ENCODE peak calls at places on chromosome 6, in five cellular contexts. C, V, K, Q and O are unnamed samples.

GRCh38 chr6:167742719-167743303 is 83.9 kb upstream of the AFDN start:
- DNase-seq in C (no peak), V (no peak), K (no peak), Q (no peak), O (no peak)

GRCh38 chr6:137811121-137811911 is 55.7 kb upstream of the TNFAIP3 start:
- DNase-seq in C (peak), V (peak), K (peak), Q (no peak), O (peak)

GRCh38 chr6:16398587-16398986 is 160.2 kb downstream of the GMPR start:
- DNase-seq in C (no peak), V (no peak), K (no peak), Q (no peak), O (no peak)

GRCh38 chr6:134416501-134417154 is 98.7 kb upstream of the SGK1 start:
- DNase-seq in C (no peak), V (no peak), K (no peak), Q (no peak), O (no peak)

GRCh38 chr6:22153384-22154158 is 143.3 kb downstream of the PRL start:
- DNase-seq in C (no peak), V (no peak), K (no peak), Q (no peak), O (no peak)

GRCh38 chr6:73713426-73714147 is 17.6 kb downstream of the CD109 start:
- DNase-seq in C (no peak), V (no peak), K (no peak), Q (no peak), O (no peak)

GRCh38 chr6:44333942-44334341 is 8.5 kb upstream of the SPATS1 start:
- DNase-seq in C (no peak), V (no peak), K (no peak), Q (no peak), O (no peak)

GRCh38 chr6:104484626-104485025 is 375.1 kb downstream of the HACE1 start:
- DNase-seq in C (no peak), V (no peak), K (no peak), Q (no peak), O (no peak)

GRCh38 chr6:884570-884969 is 191.6 kb upstream of the EXOC2 start:
- DNase-seq in C (no peak), V (no peak), K (no peak), Q (no peak), O (no peak)

GRCh38 chr6:30877419-30878262 is 6.7 kb upstream of the DDR1 start:
- DNase-seq in C (peak), V (peak), K (peak), Q (peak), O (peak)

GRCh38 chr6:3162067-3162497 is 4.7 kb upstream of the TUBB2A start:
- DNase-seq in C (no peak), V (no peak), K (peak), Q (no peak), O (no peak)

GRCh38 chr6:160931378-160932343 is 59.9 kb upstream of the MAP3K4 start:
- DNase-seq in C (no peak), V (no peak), K (no peak), Q (no peak), O (no peak)

GRCh38 chr6:143236151-143236788 is 175.6 kb downstream of the AIG1 start:
- DNase-seq in C (no peak), V (no peak), K (no peak), Q (no peak), O (no peak)

GRCh38 chr6:2245954-2246863 is 804 bp upstream of the GMDS start:
- DNase-seq in C (peak), V (peak), K (peak), Q (peak), O (peak)

GRCh38 chr6:12403201-12403826 is 113.2 kb downstream of the EDN1 start:
- DNase-seq in C (no peak), V (peak), K (no peak), Q (no peak), O (no peak)

GRCh38 chr6:218153-219018 is 73.9 kb upstream of the DUSP22 start:
- DNase-seq in C (no peak), V (no peak), K (peak), Q (no peak), O (peak)

GRCh38 chr6:99416892-99417767 is 8.0 kb downstream of the PNISR start:
- DNase-seq in C (no peak), V (no peak), K (peak), Q (no peak), O (no peak)

GRCh38 chr6:168155193-168155592 is 76.2 kb upstream of the FRMD1 start:
- DNase-seq in C (no peak), V (no peak), K (no peak), Q (no peak), O (no peak)

GRCh38 chr6:134984821-134985220 is 34.9 kb upstream of the ALDH8A1 start:
- DNase-seq in C (no peak), V (no peak), K (no peak), Q (no peak), O (no peak)

GRCh38 chr6:17473554-17473953 is 80.2 kb downstream of the CAP2 start:
- DNase-seq in C (no peak), V (no peak), K (no peak), Q (no peak), O (no peak)

GRCh38 chr6:40988634-40989033 is 50.4 kb downstream of the UNC5CL start:
- DNase-seq in C (no peak), V (no peak), K (no peak), Q (no peak), O (no peak)

GRCh38 chr6:40989204-40990179 is 49.5 kb downstream of the UNC5CL start:
- DNase-seq in C (no peak), V (no peak), K (no peak), Q (no peak), O (no peak)

GRCh38 chr6:40986871-40987270 is 52.1 kb downstream of the UNC5CL start:
- DNase-seq in C (no peak), V (no peak), K (no peak), Q (no peak), O (no peak)

GRCh38 chr6:40986364-40986763 is 52.7 kb downstream of the UNC5CL start:
- DNase-seq in C (no peak), V (no peak), K (no peak), Q (no peak), O (no peak)

GRCh38 chr6:40990301-40990700 is 48.7 kb downstream of the UNC5CL start:
- DNase-seq in C (no peak), V (no peak), K (no peak), Q (no peak), O (no peak)
- TF ChIP-seq CTCF in C (no peak), V (peak), K (no peak), Q (no peak), O (no peak)

DNA sequence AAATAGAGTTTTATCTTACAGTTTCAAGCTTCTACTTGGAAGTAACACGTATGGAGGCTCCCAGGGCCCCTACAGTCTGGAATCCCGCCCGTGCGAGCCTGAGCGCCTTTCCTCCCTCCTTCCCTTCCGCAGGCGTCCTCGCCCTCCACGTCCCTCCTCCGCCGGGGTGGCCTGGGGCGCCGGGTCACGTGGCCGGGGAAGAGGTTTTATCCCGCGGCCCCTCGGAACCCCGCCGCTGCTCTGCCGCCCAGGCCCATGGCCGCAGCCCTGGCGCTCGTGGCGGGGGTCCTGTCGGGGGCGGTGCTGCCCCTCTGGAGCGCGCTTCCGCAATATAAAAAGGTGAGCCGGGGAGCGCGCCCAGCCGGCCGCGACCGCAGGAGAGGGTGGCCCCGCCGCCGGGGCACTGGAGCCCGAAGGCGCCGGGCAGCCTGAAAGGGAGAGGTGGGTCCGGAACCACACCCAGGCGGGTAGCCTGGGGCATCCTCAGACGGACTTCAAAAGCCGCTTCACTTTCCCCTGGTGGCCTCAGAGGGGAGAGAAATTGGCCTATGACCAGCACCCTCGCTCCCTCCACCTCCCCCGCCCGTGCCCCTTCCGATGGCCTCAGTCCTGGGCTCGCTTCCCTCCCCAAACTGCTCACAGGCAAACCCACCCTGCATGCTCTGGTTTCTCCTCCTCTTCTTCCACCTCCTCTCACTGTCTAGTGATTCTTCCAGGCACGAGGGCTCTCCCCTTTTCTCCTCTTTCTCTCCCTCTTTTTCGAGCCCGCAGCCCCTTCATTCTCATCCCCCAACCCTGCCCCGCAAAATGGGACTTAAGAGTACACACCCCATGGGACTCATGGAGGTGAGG is at the start of gene CLPSL2:
- DNase-seq in C (no peak), V (no peak), K (no peak), Q (peak), O (peak)
- TF ChIP-seq CTCF in C (no peak), V (no peak), K (no peak), Q (peak), O (no peak)

DNA sequence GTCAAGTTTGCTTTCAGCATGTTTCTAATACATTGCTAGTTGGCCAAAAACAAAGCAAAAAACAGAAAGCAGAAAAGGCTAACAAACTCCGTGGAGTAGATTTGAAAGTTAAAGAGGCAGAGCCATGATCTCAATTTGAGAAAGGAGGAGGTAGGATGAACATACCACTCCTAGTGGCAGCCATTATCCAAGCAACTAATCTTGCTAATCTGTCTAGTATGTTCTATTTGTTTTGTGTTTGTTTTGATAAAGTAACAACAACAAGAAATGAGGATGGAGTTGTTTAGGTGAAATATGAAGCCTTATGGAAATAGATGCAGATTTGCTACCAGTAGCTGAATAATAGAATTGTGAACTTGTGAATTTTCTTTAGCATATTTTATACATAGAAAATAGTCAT is 295.5 kb upstream of the PRDM1 start:
- DNase-seq in C (no peak), V (no peak), K (peak), Q (no peak), O (no peak)
- TF ChIP-seq CTCF in C (no peak), V (peak), K (peak), Q (no peak), O (no peak)

GRCh38 chr6:4977468-4977867 is 26.4 kb downstream of the RPP40 start:
- DNase-seq in C (no peak), V (no peak), K (no peak), Q (no peak), O (no peak)

GRCh38 chr6:4979426-4979825 is 24.4 kb downstream of the RPP40 start:
- DNase-seq in C (no peak), V (no peak), K (no peak), Q (no peak), O (no peak)

GRCh38 chr6:4986999-4987398 is 16.8 kb downstream of the RPP40 start:
- DNase-seq in C (no peak), V (no peak), K (no peak), Q (no peak), O (no peak)

GRCh38 chr6:4987427-4987826 is 16.4 kb downstream of the RPP40 start:
- DNase-seq in C (no peak), V (no peak), K (no peak), Q (no peak), O (no peak)

DNA sequence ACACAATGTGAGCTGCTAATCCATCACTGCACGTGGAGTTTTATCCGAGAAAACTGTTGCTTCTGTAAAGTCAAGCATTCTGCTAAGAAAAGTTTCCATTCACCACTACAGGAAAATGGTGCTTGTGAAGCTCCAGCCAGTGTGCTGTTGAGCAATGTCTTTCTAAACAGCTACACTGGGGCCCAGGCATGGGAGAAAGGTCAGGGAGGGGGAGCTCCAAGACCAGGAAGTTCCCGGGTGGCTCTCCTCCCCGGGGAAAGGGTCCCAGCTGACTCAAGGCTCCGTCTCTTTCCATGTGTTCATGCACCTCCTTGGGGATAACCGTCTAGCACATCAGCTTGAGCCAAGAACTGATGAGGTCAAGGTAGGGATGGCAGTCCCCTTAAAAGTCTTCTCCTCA is 20.5 kb downstream of the RPP40 start:
- DNase-seq in C (no peak), V (no peak), K (no peak), Q (no peak), O (no peak)
- TF ChIP-seq CTCF in C (no peak), V (no peak), K (no peak), Q (no peak), O (no peak)

DNA sequence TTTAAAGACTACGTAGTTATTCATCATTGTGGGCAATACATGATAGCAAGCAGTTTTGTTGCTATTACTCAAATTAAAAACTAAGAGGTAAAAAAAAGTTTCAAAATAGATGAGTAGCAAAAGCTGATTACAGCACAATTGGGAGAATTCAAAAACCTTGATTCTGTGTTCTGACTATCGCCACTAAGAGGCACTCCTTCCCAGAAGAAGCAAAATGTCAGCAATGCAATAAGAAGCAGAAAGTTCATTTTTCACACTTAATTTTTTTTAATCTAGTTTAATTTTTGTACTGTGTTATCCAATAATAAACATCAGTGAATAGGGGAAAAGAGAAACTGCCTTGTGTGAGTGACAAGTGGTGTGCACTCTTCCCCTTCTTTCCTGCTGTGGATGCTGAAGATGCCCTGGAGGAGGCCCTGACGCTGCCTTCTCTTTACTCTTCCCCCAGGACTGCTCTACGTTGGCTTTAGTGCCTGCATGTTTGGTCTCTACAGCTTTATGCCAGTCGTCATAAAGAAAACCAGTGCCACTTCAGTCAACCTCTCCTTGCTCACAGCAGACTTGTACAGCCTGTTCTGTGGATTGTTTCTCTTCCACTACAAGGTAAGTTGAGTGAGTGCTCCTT is 263.2 kb upstream of the PLN start:
- DNase-seq in C (no peak), V (no peak), K (no peak), Q (no peak), O (no peak)
- TF ChIP-seq CTCF in C (peak), V (peak), K (peak), Q (peak), O (no peak)